ENCODE peak calls at places on chromosome 15, in nine cellular contexts. Y, S, E, I, T, P, K, X and A are unnamed samples.
A peak's percentile ranks its signal among the peaks of the same experiment; 100 is the strongest.

GRCh38 chr15:77013786-77014136 is 18.8 kb downstream of the PSTPIP1 start:
- DNase-seq in Y (no peak), S (no peak), E (peak; percentile 24), I (no peak), T (no peak), P (no peak), K (no peak), X (peak; percentile 75), A (peak; percentile 88)

GRCh38 chr15:98518823-98519561 is 129.3 kb upstream of the IGF1R start:
- DNase-seq in Y (no peak), S (peak; percentile 59), E (peak; percentile 54), I (peak; percentile 59), T (peak; percentile 23), P (peak; percentile 82), K (no peak), X (no peak), A (peak; percentile 80)

GRCh38 chr15:96893159-96893906 is 562.8 kb downstream of the NR2F2 start:
- DNase-seq in Y (no peak), S (peak; percentile 7), E (no peak), I (no peak), T (peak; percentile 10), P (peak; percentile 42), K (no peak), X (no peak), A (no peak)

GRCh38 chr15:31598620-31599019 is 272.0 kb downstream of the KLF13 start:
- DNase-seq in Y (no peak), S (no peak), E (no peak), I (no peak), T (no peak), P (no peak), K (no peak), X (no peak), A (no peak)

GRCh38 chr15:91853968-91854943 is 748 bp downstream of the SLCO3A1 start:
- DNase-seq in Y (no peak), S (no peak), E (no peak), I (peak; percentile 49), T (no peak), P (peak; percentile 11), K (no peak), X (peak; percentile 92), A (peak; percentile 35)

GRCh38 chr15:91954211-91954804 is 100.8 kb downstream of the SLCO3A1 start:
- DNase-seq in Y (no peak), S (no peak), E (no peak), I (no peak), T (no peak), P (no peak), K (no peak), X (no peak), A (no peak)

GRCh38 chr15:82999905-83000671 is 11.4 kb downstream of the C15orf40 start:
- DNase-seq in Y (no peak), S (peak; percentile 70), E (no peak), I (no peak), T (no peak), P (peak; percentile 74), K (no peak), X (no peak), A (peak; percentile 72)

GRCh38 chr15:100733786-100734185 is 131.4 kb downstream of the ASB7 start:
- DNase-seq in Y (no peak), S (peak; percentile 61), E (no peak), I (no peak), T (no peak), P (peak; percentile 50), K (no peak), X (no peak), A (no peak)

GRCh38 chr15:95304116-95304873 is 1026.2 kb upstream of the NR2F2 start:
- DNase-seq in Y (no peak), S (no peak), E (no peak), I (peak; percentile 44), T (no peak), P (peak; percentile 88), K (no peak), X (no peak), A (no peak)

GRCh38 chr15:49675051-49675450 is 54.2 kb downstream of the DTWD1 start:
- DNase-seq in Y (no peak), S (peak; percentile 88), E (no peak), I (no peak), T (peak; percentile 61), P (peak; percentile 91), K (no peak), X (no peak), A (no peak)

GRCh38 chr15:38714309-38715072 is 149.9 kb upstream of the RASGRP1 start:
- DNase-seq in Y (no peak), S (peak; percentile 93), E (no peak), I (no peak), T (peak; percentile 79), P (peak; percentile 94), K (no peak), X (no peak), A (no peak)

GRCh38 chr15:60035344-60035743 is 31.2 kb downstream of the FOXB1 start:
- DNase-seq in Y (no peak), S (no peak), E (no peak), I (no peak), T (no peak), P (no peak), K (no peak), X (no peak), A (no peak)

DNA sequence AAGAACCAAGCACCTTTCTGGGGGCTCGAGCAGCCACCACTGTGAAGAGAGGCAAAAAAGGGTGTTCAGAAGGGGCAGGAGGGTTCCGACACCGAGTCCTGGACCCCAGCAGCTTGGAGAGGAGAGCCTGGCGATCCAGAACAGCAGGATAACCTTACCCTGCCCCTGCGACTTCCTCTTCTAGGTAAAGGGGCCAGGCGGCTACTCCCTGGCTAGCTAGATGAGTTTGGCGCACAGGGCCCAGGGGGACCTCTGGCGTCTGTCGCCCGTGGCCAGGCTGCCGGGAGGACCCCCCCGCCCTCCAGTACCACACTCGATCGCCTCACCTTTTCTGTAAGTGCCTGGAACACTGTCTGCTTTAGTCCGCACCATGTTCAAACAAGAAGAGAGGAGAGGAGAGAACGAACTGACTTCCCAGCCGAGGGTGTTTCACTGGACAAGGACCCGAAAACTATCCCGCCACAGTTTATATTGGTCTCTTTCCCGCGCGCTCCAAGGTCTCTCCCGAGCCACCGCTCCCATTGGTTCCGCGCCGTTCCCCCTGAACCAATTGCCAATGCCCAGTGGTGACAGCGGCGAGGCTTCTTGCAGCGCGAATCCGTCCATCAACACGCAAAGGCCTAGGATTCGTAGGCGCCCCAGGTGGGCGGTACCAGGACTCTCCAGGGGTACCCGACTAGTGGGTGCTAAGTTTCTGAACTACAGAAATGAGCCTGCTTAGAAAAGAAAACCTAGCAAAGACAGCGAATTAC is at the start of gene PCLAF:
- DNase-seq in Y (peak; percentile 96), S (peak; percentile 94), E (peak; percentile 89), I (peak; percentile 95), T (peak; percentile 85), P (peak; percentile 95), K (peak; percentile 88), X (peak; percentile 98), A (peak; percentile 95)
- TF ChIP-seq CTCF in Y (no peak), S (no peak), E (no peak), I (no peak), T (no peak), P (no peak), K (no peak), X (no peak), A (no peak)

GRCh38 chr15:94232107-94232506 is 746 bp downstream of the MCTP2 start:
- DNase-seq in Y (no peak), S (no peak), E (no peak), I (no peak), T (no peak), P (no peak), K (no peak), X (no peak), A (no peak)

GRCh38 chr15:94230436-94230885 is 900 bp upstream of the MCTP2 start:
- DNase-seq in Y (no peak), S (no peak), E (no peak), I (no peak), T (no peak), P (no peak), K (no peak), X (no peak), A (no peak)

GRCh38 chr15:94229591-94230365 is 1.6 kb upstream of the MCTP2 start:
- DNase-seq in Y (no peak), S (no peak), E (no peak), I (no peak), T (no peak), P (no peak), K (no peak), X (no peak), A (peak; percentile 40)

GRCh38 chr15:94231728-94232086 is 346 bp downstream of the MCTP2 start:
- DNase-seq in Y (no peak), S (no peak), E (no peak), I (no peak), T (no peak), P (no peak), K (no peak), X (no peak), A (peak; percentile 33)

GRCh38 chr15:94230886-94231727 is at the start of gene MCTP2:
- DNase-seq in Y (peak; percentile 68), S (peak; percentile 69), E (peak; percentile 80), I (peak; percentile 34), T (peak; percentile 68), P (peak; percentile 46), K (peak; percentile 30), X (peak; percentile 98), A (peak; percentile 68)
- TF ChIP-seq CTCF in Y (no peak), S (peak; percentile 37), E (peak; percentile 28), I (no peak), T (peak; percentile 28), P (no peak), K (no peak), X (no peak), A (peak; percentile 11)

GRCh38 chr15:67397139-67397538 is 123.8 kb upstream of the C15orf61 start:
- DNase-seq in Y (no peak), S (no peak), E (no peak), I (no peak), T (no peak), P (no peak), K (no peak), X (no peak), A (no peak)
- TF ChIP-seq CTCF in Y (no peak), S (peak; percentile 40), E (no peak), I (no peak), T (no peak), P (peak; percentile 1), K (no peak), X (no peak), A (no peak)

GRCh38 chr15:36590838-36591237 is 11.4 kb downstream of the CDIN1 start:
- DNase-seq in Y (no peak), S (peak; percentile 68), E (no peak), I (no peak), T (peak; percentile 50), P (peak; percentile 72), K (no peak), X (no peak), A (no peak)

GRCh38 chr15:36589971-36590370 is 10.5 kb downstream of the CDIN1 start:
- DNase-seq in Y (no peak), S (peak; percentile 32), E (no peak), I (no peak), T (no peak), P (peak; percentile 50), K (no peak), X (no peak), A (no peak)

GRCh38 chr15:36595625-36596024 is 16.2 kb downstream of the CDIN1 start:
- DNase-seq in Y (no peak), S (no peak), E (no peak), I (no peak), T (no peak), P (no peak), K (no peak), X (no peak), A (no peak)

GRCh38 chr15:36594556-36595090 is 15.2 kb downstream of the CDIN1 start:
- DNase-seq in Y (no peak), S (no peak), E (no peak), I (no peak), T (no peak), P (no peak), K (no peak), X (no peak), A (no peak)

GRCh38 chr15:36591534-36592411 is 12.3 kb downstream of the CDIN1 start:
- DNase-seq in Y (no peak), S (peak; percentile 57), E (no peak), I (no peak), T (no peak), P (peak; percentile 26), K (no peak), X (no peak), A (no peak)
- TF ChIP-seq CTCF in Y (no peak), S (peak; percentile 20), E (peak; percentile 12), I (no peak), T (no peak), P (no peak), K (no peak), X (no peak), A (no peak)